ENCODE peak calls at places on chromosomes 3 and 15, in eight cellular contexts. I is GM23338; W is dorsolateral prefrontal cortex; T is CD4-positive, alpha-beta T cell; R is cardiac muscle cell; J is endothelial cell; D is fibroblast of the aortic adventitia; B is esophagus muscularis mucosa. P is an unnamed sample.
A peak's percentile ranks its signal among the peaks of the same experiment; 100 is the strongest.

GRCh38 chr3:172680684-172681083 is 30.2 kb downstream of the NCEH1 start:
- DNase-seq in I (no peak), W (no peak), T (no peak), R (no peak), J (no peak), D (no peak), B (peak; percentile 70), P (no peak)

GRCh38 chr3:5875056-5875455 is 687.5 kb downstream of the EDEM1 start:
- DNase-seq in I (no peak), W (no peak), T (no peak), R (no peak), J (no peak), D (no peak), B (no peak), P (no peak)

GRCh38 chr3:22713936-22714335 is 489.2 kb upstream of the UBE2E2 start:
- DNase-seq in I (no peak), W (no peak), T (no peak), R (peak; percentile 91), J (no peak), D (peak; percentile 40), B (no peak), P (peak; percentile 36)

GRCh38 chr3:127802620-127803019 is 19.7 kb downstream of the MGLL start:
- DNase-seq in I (no peak), W (no peak), T (no peak), R (no peak), J (no peak), D (no peak), B (no peak), P (no peak)

GRCh38 chr3:160368804-160369203 is 30.2 kb downstream of the IFT80 start:
- DNase-seq in I (no peak), W (no peak), T (no peak), R (no peak), J (no peak), D (no peak), B (no peak), P (no peak)

GRCh38 chr3:151230644-151231043 is 27.6 kb upstream of the GPR171 start:
- DNase-seq in I (no peak), W (no peak), T (no peak), R (no peak), J (no peak), D (no peak), B (no peak), P (no peak)

GRCh38 chr3:10532939-10533730 is 27.7 kb upstream of the ATP2B2 start:
- DNase-seq in I (no peak), W (no peak), T (no peak), R (no peak), J (no peak), D (no peak), B (no peak), P (no peak)

GRCh38 chr3:81962396-81962795 is 201.0 kb upstream of the GBE1 start:
- DNase-seq in I (no peak), W (no peak), T (no peak), R (no peak), J (no peak), D (no peak), B (no peak), P (no peak)

GRCh38 chr3:69880069-69880640 is 119.4 kb upstream of the SAMMSON start:
- DNase-seq in I (no peak), W (no peak), T (no peak), R (no peak), J (no peak), D (no peak), B (no peak), P (no peak)

GRCh38 chr3:195197764-195198423 is 73.1 kb downstream of the XXYLT1 start:
- DNase-seq in I (no peak), W (no peak), T (no peak), R (peak; percentile 57), J (no peak), D (peak; percentile 20), B (no peak), P (peak; percentile 30)

GRCh38 chr15:101107625-101108457 is 144.0 kb downstream of the CHSY1 start:
- DNase-seq in I (no peak), W (no peak), T (no peak), R (no peak), J (no peak), D (no peak), B (no peak), P (no peak)

GRCh38 chr3:137803215-137803614 is 39.1 kb downstream of the SOX14 start:
- DNase-seq in I (no peak), W (no peak), T (no peak), R (no peak), J (no peak), D (no peak), B (no peak), P (no peak)

GRCh38 chr15:63494406-63494805 is 10.0 kb upstream of the USP3 start:
- DNase-seq in I (no peak), W (no peak), T (no peak), R (no peak), J (no peak), D (no peak), B (peak; percentile 29), P (no peak)

GRCh38 chr15:77168211-77168610 is 97.3 kb upstream of the TSPAN3 start:
- DNase-seq in I (no peak), W (no peak), T (no peak), R (no peak), J (no peak), D (no peak), B (no peak), P (no peak)

GRCh38 chr3:58025824-58026579 is 17.8 kb downstream of the FLNB start:
- DNase-seq in I (no peak), W (no peak), T (no peak), R (peak; percentile 70), J (no peak), D (peak; percentile 62), B (no peak), P (no peak)

GRCh38 chr3:14885307-14885706 is 62.1 kb upstream of the NR2C2 start:
- DNase-seq in I (no peak), W (no peak), T (peak; percentile 22), R (no peak), J (no peak), D (no peak), B (no peak), P (no peak)

GRCh38 chr15:41258706-41259471 is 27.8 kb downstream of the CHP1 start:
- DNase-seq in I (no peak), W (no peak), T (no peak), R (peak; percentile 62), J (no peak), D (peak; percentile 75), B (no peak), P (peak; percentile 24)

GRCh38 chr15:91472316-91472756 is 372.3 kb downstream of the SV2B start:
- DNase-seq in I (no peak), W (no peak), T (no peak), R (no peak), J (no peak), D (no peak), B (no peak), P (no peak)

GRCh38 chr3:11323827-11324226 is 51.6 kb downstream of the ATG7 start:
- DNase-seq in I (no peak), W (no peak), T (no peak), R (no peak), J (no peak), D (peak; percentile 82), B (no peak), P (no peak)

GRCh38 chr3:166900866-166901577 is 479.1 kb downstream of the ZBBX start:
- DNase-seq in I (no peak), W (no peak), T (no peak), R (no peak), J (no peak), D (no peak), B (no peak), P (no peak)

GRCh38 chr3:166902374-166902773 is 477.7 kb downstream of the ZBBX start:
- DNase-seq in I (no peak), W (no peak), T (no peak), R (no peak), J (no peak), D (peak; percentile 0), B (no peak), P (no peak)
- TF ChIP-seq CTCF in I (no peak), W (no peak), T (no peak), R (no peak), J (no peak), D (no peak), B (no peak), P (no peak)

DNA sequence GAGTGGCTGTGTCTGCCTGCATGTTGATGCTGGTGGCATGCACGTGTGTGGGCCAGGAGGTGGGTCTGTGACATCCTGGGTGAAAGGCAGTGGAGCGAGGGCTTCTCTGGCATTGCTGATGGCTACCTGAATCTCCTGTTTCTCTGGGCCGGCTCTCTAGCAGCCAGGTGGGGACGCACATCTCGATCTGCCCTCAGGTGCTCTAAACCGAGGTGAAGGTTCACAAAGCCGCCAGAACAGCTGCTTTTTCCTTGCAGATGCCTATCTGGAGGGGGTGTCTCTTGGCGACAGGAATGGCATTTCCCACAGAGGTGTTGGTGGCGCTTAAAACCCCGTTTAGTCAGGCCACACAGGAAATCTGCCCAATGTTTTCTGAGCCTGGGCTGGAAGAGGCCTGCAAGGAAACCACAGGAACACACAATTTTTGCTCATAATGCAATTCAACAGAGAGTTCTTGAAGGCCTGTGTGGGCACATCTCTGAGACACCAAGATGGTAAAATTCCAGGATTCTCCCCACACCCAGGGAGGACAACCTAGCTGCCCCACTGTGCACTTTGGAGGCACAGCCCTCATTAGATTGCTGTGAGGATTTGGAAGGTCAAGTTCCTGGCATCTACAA is 11.9 kb downstream of the TMEM158 start:
- DNase-seq in I (peak; percentile 45), W (no peak), T (no peak), R (no peak), J (no peak), D (no peak), B (no peak), P (no peak)
- TF ChIP-seq CTCF in I (no peak), W (no peak), T (no peak), R (no peak), J (no peak), D (no peak), B (no peak), P (no peak)

DNA sequence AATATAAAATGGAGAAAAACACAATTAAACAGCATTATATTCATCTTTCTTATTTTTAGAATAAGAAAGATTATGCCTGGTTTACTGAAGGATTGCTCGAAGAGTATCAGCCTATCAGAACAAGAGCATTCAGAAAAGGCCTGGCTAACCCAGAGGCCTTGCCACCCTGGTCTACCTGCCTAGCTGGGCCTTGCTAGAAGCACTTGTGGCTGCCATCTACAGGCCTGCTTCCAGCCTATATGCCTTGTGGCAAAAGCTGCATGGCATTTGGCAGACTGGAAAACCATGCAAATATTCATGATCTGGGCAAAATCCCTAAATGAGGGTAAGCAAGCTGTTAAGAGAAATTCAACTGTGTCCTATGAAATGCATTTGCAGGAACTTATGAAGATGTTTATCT is 9.3 kb upstream of the ATP13A4 start:
- DNase-seq in I (peak; percentile 39), W (peak; percentile 22), T (no peak), R (peak; percentile 2), J (peak; percentile 21), D (no peak), B (peak; percentile 17), P (peak; percentile 84)
- TF ChIP-seq CTCF in I (peak; percentile 45), W (no peak), T (no peak), R (no peak), J (no peak), D (no peak), B (no peak), P (peak; percentile 57)

DNA sequence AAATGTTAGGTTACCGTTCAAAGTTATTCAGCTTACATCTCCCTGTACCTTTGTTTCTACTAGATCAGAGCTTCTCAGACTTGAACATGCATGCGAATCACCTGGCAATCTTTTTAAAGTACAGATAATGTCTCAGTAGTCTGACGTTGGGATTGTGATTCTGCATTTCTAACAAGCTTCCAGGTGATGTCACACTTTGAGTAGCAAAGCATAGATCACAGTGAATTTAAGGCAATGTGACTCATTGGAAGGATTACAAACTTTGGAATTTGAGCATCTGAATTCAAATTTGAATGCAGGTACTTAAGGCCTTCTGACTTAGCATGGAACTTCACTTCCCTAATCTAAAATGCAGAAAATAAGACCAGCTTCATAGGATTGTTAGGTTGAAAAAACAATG is 10.8 kb upstream of the ZMAT3 start:
- DNase-seq in I (no peak), W (no peak), T (no peak), R (no peak), J (no peak), D (peak; percentile 7), B (no peak), P (no peak)
- TF ChIP-seq CTCF in I (no peak), W (no peak), T (no peak), R (no peak), J (no peak), D (no peak), B (no peak), P (no peak)

P was measured in Calu3.